ENCODE peak calls at places on chromosomes 16 and 17, in four cellular contexts. One of them, this sample, is unnamed.

GRCh38 chr17:72657467-72658317 is 434.8 kb downstream of the SLC39A11 start:
- DNase-seq in transverse colon: no peak
- DNase-seq in upper lobe of left lung: no peak
- DNase-seq in HepG2: peak; percentile 41
- DNase-seq in this sample: no peak

GRCh38 chr17:39219647-39220154 is 6.0 kb downstream of the STAC2 start:
- DNase-seq in HepG2: no peak
- DNase-seq in transverse colon: no peak
- DNase-seq in upper lobe of left lung: peak; percentile 55
- DNase-seq in this sample: no peak

GRCh38 chr16:80324371-80324770 is 216.4 kb upstream of the DYNLRB2 start:
- DNase-seq in transverse colon: no peak
- DNase-seq in upper lobe of left lung: no peak
- DNase-seq in HepG2: no peak
- DNase-seq in this sample: no peak

GRCh38 chr16:7335991-7336634 is 3.5 kb downstream of the RBFOX1 start:
- DNase-seq in upper lobe of left lung: no peak
- DNase-seq in HepG2: no peak
- DNase-seq in transverse colon: no peak
- DNase-seq in this sample: no peak

GRCh38 chr17:38797828-38798227 is 1.5 kb downstream of the PIP4K2B start:
- DNase-seq in upper lobe of left lung: no peak
- DNase-seq in transverse colon: no peak
- DNase-seq in HepG2: no peak
- DNase-seq in this sample: no peak

GRCh38 chr16:3283525-3284447 is 495 bp downstream of the ZNF263 start:
- DNase-seq in upper lobe of left lung: peak; percentile 25
- DNase-seq in HepG2: no peak
- DNase-seq in transverse colon: no peak
- DNase-seq in this sample: peak; percentile 34

GRCh38 chr17:44074231-44074910 is 3.8 kb downstream of the G6PC3 start:
- DNase-seq in transverse colon: no peak
- DNase-seq in HepG2: no peak
- DNase-seq in upper lobe of left lung: no peak
- DNase-seq in this sample: no peak

GRCh38 chr17:69763503-69763902 is 311.5 kb upstream of the KCNJ16 start:
- DNase-seq in upper lobe of left lung: no peak
- DNase-seq in HepG2: no peak
- DNase-seq in transverse colon: no peak
- DNase-seq in this sample: no peak

GRCh38 chr17:50272711-50273653 is 1.3 kb upstream of the TMEM92 start:
- DNase-seq in HepG2: no peak
- DNase-seq in transverse colon: peak; percentile 62
- DNase-seq in upper lobe of left lung: peak; percentile 46
- DNase-seq in this sample: peak; percentile 86

GRCh38 chr17:30372755-30373154 is 6.0 kb upstream of the CPD start:
- DNase-seq in transverse colon: no peak
- DNase-seq in HepG2: no peak
- DNase-seq in upper lobe of left lung: no peak
- DNase-seq in this sample: no peak

GRCh38 chr16:4290236-4290830 is 17.5 kb upstream of the TFAP4 start:
- DNase-seq in HepG2: peak; percentile 88
- DNase-seq in transverse colon: no peak
- DNase-seq in upper lobe of left lung: peak; percentile 85
- DNase-seq in this sample: no peak

GRCh38 chr16:84485255-84486010 is 19.0 kb downstream of the MEAK7 start:
- DNase-seq in upper lobe of left lung: peak; percentile 11
- DNase-seq in transverse colon: no peak
- DNase-seq in HepG2: no peak
- DNase-seq in this sample: no peak

GRCh38 chr16:57915811-57916479 is 55.0 kb downstream of the CNGB1 start:
- DNase-seq in upper lobe of left lung: no peak
- DNase-seq in transverse colon: no peak
- DNase-seq in HepG2: no peak
- DNase-seq in this sample: no peak

GRCh38 chr17:74328487-74328886 is 2.5 kb downstream of the KIF19 start:
- DNase-seq in HepG2: no peak
- DNase-seq in upper lobe of left lung: no peak
- DNase-seq in transverse colon: no peak
- DNase-seq in this sample: no peak

GRCh38 chr17:79631640-79632431 is 21.0 kb upstream of the RBFOX3 start:
- DNase-seq in transverse colon: no peak
- DNase-seq in HepG2: no peak
- DNase-seq in upper lobe of left lung: peak; percentile 9
- DNase-seq in this sample: no peak

GRCh38 chr16:71933913-71934696 is 38.8 kb downstream of the IST1 start:
- DNase-seq in transverse colon: no peak
- DNase-seq in upper lobe of left lung: no peak
- DNase-seq in HepG2: no peak
- DNase-seq in this sample: no peak

GRCh38 chr16:9056061-9056460 is 35.4 kb upstream of the HAPSTR1 start:
- DNase-seq in transverse colon: no peak
- DNase-seq in HepG2: no peak
- DNase-seq in upper lobe of left lung: no peak
- DNase-seq in this sample: no peak

GRCh38 chr16:71426069-71426879 is 15.6 kb downstream of the TLE7 start:
- DNase-seq in transverse colon: peak; percentile 23
- DNase-seq in HepG2: peak; percentile 99
- DNase-seq in upper lobe of left lung: no peak
- DNase-seq in this sample: peak; percentile 25

GRCh38 chr16:3188925-3189825 is 1.2 kb downstream of the OR1F1 start:
- DNase-seq in HepG2: peak; percentile 60
- DNase-seq in upper lobe of left lung: no peak
- DNase-seq in transverse colon: no peak
- DNase-seq in this sample: no peak

GRCh38 chr16:82627811-82628339 is 1.1 kb downstream of the CDH13 start:
- DNase-seq in transverse colon: peak; percentile 26
- DNase-seq in HepG2: no peak
- DNase-seq in upper lobe of left lung: no peak
- DNase-seq in this sample: no peak

GRCh38 chr17:2092253-2092652 is 37.4 kb downstream of the HIC1 start:
- DNase-seq in HepG2: no peak
- DNase-seq in transverse colon: no peak
- DNase-seq in upper lobe of left lung: no peak
- DNase-seq in this sample: no peak

GRCh38 chr16:24774510-24774909 is 45.1 kb downstream of the TNRC6A start:
- DNase-seq in HepG2: no peak
- DNase-seq in transverse colon: no peak
- DNase-seq in upper lobe of left lung: no peak
- DNase-seq in this sample: no peak

GRCh38 chr17:78954684-78955083 is 25.0 kb downstream of the LGALS3BP start:
- DNase-seq in upper lobe of left lung: no peak
- DNase-seq in HepG2: no peak
- DNase-seq in transverse colon: no peak
- DNase-seq in this sample: no peak

GRCh38 chr17:32264140-32264799 is 1.4 kb upstream of the RHBDL3 start:
- DNase-seq in HepG2: no peak
- DNase-seq in upper lobe of left lung: no peak
- DNase-seq in transverse colon: no peak
- DNase-seq in this sample: no peak

GRCh38 chr17:2468270-2468669 is 43.4 kb downstream of the METTL16 start:
- DNase-seq in upper lobe of left lung: no peak
- DNase-seq in HepG2: no peak
- DNase-seq in transverse colon: no peak
- DNase-seq in this sample: no peak

GRCh38 chr16:11675561-11676511 is 7.6 kb downstream of the SNN start:
- DNase-seq in HepG2: peak; percentile 88
- DNase-seq in upper lobe of left lung: no peak
- DNase-seq in transverse colon: peak; percentile 69
- DNase-seq in this sample: no peak

GRCh38 chr17:70905796-70906195 is 736.5 kb downstream of the KCNJ2 start:
- DNase-seq in transverse colon: no peak
- DNase-seq in upper lobe of left lung: peak; percentile 30
- DNase-seq in HepG2: no peak
- DNase-seq in this sample: no peak

GRCh38 chr17:81128338-81128737 is 37.0 kb upstream of the PVALEF start:
- DNase-seq in transverse colon: no peak
- DNase-seq in upper lobe of left lung: no peak
- DNase-seq in HepG2: no peak
- DNase-seq in this sample: no peak
- H3K27me3 ChIP-seq in transverse colon: no peaks in the 10 kb centered on the region
- H3K27me3 ChIP-seq in upper lobe of left lung: no peaks in the 10 kb centered on the region
- H3K27me3 ChIP-seq in HepG2: no peaks in the 10 kb centered on the region
- H3K27me3 ChIP-seq in this sample: no peaks in the 10 kb centered on the region

GRCh38 chr16:78851266-78851665 is 749.3 kb downstream of the MAF start:
- DNase-seq in HepG2: no peak
- DNase-seq in transverse colon: no peak
- DNase-seq in upper lobe of left lung: no peak
- DNase-seq in this sample: no peak
- TF ChIP-seq EP300 in HepG2: no peak
- TF ChIP-seq EP300 in transverse colon: no peak
- TF ChIP-seq EP300 in upper lobe of left lung: no peak
- TF ChIP-seq EP300 in this sample: no peak

DNA sequence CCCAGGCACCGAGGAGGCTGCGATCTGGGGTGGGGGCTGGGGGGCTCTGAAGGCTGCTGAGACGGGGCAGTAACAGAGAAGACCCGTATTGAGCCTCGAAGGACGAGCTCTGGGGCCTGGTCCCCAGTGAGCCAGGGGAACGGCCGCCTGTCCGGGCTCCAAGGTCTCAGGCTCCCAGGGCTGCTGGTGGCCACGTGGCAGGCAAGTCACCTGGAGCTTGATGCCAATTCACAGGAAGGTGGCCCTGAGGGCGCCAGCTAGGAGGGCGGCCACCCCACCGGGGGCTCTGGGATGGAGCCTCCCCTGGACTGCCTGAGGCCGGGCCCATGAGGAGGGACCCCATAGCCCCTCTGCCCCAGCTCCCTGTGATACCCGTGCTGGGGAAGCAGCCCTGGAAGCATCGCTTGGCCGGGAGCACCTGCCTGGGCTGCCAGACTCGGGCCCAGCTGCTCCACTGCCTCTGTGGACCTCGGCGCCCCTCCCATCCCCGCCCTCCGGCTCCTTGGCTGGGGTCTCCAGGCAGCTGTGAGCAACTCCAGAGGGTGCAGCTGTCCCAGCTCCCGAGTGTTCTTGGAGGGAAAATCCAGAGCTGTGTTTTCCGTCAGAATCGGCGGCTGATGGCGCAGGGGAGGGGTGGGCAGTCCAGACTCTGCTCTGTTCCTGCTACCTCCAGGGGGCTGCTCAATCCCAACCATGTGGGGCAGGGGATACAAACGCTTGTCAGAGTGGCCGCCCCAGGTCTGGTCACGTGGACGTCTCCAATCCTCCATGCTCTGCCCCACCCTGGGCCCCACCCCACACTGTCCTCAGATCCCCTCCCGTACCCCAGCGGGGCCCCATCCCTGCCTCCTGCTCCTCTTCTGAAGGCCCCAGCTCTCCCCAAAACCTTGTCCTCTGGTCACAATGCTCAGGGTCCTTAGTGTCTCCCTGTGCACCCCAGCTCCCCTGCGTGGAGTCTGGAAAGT is 67.2 kb upstream of the GNG13 start:
- DNase-seq in upper lobe of left lung: no peak
- DNase-seq in HepG2: no peak
- DNase-seq in transverse colon: no peak
- DNase-seq in this sample: no peak
- TF ChIP-seq POLR2A in upper lobe of left lung: no peak
- TF ChIP-seq POLR2A in HepG2: no peak
- TF ChIP-seq POLR2A in transverse colon: no peak
- TF ChIP-seq POLR2A in this sample: no peak

GRCh38 chr17:46889519-46889918 is 33.4 kb upstream of the GOSR2 start:
- DNase-seq in upper lobe of left lung: no peak
- DNase-seq in transverse colon: no peak
- DNase-seq in HepG2: no peak
- DNase-seq in this sample: no peak
- H3K27me3 ChIP-seq in upper lobe of left lung: no peaks in the 10 kb centered on the region
- H3K27me3 ChIP-seq in transverse colon: peaks cover 42% of the 10 kb centered on the region
- H3K27me3 ChIP-seq in HepG2: peaks cover 1% of the 10 kb centered on the region
- H3K27me3 ChIP-seq in this sample: no peaks in the 10 kb centered on the region

GRCh38 chr16:27754788-27755690 is 205.1 kb downstream of the KATNIP start:
- DNase-seq in upper lobe of left lung: no peak
- DNase-seq in transverse colon: no peak
- DNase-seq in HepG2: peak; percentile 26
- DNase-seq in this sample: no peak

GRCh38 chr16:27756206-27756970 is 206.4 kb downstream of the KATNIP start:
- DNase-seq in HepG2: no peak
- DNase-seq in transverse colon: no peak
- DNase-seq in upper lobe of left lung: no peak
- DNase-seq in this sample: no peak

GRCh38 chr16:27752241-27752640 is 202.3 kb downstream of the KATNIP start:
- DNase-seq in transverse colon: no peak
- DNase-seq in upper lobe of left lung: no peak
- DNase-seq in HepG2: no peak
- DNase-seq in this sample: no peak

GRCh38 chr16:27751676-27752075 is 201.7 kb downstream of the KATNIP start:
- DNase-seq in transverse colon: no peak
- DNase-seq in upper lobe of left lung: no peak
- DNase-seq in HepG2: no peak
- DNase-seq in this sample: no peak

DNA sequence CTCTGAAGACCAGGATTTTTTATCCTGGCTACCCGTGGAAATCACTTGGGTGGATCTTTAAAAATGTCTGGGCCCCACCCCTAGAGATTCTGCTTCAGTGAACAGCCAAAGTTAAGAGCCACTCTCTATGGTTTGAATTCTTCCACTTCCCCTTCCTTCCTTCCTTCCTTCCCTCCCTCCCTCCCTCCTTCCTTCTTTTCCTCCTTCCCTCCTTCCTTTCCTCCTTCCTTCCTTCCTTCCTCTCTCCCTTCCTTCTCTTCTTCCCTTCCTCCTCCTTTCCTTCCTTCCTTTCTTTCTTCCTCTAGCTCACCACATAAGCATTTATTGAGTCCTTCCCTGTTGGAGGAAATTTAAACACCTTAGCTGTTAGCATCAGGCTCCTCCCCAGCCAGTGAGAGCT is 203.6 kb downstream of the KATNIP start:
- DNase-seq in upper lobe of left lung: no peak
- DNase-seq in HepG2: no peak
- DNase-seq in transverse colon: no peak
- DNase-seq in this sample: no peak
- TF ChIP-seq EP300 in upper lobe of left lung: no peak
- TF ChIP-seq EP300 in HepG2: no peak
- TF ChIP-seq EP300 in transverse colon: no peak
- TF ChIP-seq EP300 in this sample: no peak

DNA sequence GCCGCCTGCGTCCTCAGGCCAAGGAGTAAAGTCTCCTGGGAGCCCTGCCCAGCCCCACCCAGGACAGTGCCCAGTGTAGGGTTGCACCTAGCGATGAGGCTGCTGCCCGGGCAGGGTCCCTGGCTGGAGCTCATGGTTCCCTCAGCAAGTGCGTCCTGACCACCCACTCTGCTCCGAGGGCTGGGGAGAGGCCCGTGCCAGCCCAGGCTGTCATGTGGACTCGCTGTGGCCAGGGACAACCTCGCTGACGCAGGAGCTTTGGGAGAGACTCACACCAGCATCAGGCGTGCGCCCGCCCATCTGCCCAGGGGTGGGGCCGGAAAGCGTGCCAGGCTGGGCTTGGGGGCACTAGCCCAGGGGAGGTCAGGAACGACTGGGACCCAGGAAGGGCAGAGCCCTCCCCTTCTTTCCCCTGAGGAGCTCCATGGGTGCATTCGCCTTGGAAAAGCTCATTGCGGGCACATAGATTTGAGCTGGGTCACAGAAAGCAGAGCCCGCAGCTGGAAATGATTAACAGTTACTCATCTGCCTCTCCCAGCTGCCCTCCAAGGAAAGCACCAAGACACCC is 19.7 kb downstream of the DPEP1 start:
- DNase-seq in upper lobe of left lung: no peak
- DNase-seq in transverse colon: peak; percentile 40
- DNase-seq in HepG2: no peak
- DNase-seq in this sample: no peak
- TF ChIP-seq POLR2A in upper lobe of left lung: no peak
- TF ChIP-seq POLR2A in transverse colon: no peak
- TF ChIP-seq POLR2A in HepG2: no peak
- TF ChIP-seq POLR2A in this sample: no peak